ENCODE peak calls at places on chromosomes 11 and 22, in seven cellular contexts. T is fibroblast of mammary gland, Y is fibroblast of pulmonary artery, R is HCT116, V is amniotic stem cell, F is psoas muscle, G is SW480. Q is an unnamed sample.

GRCh38 chr11:60931897-60932296 is 7.6 kb downstream of the TMEM132A start:
- DNase-seq in T (no peak), Y (no peak), R (no peak), V (no peak), F (peak; percentile 16), G (no peak), Q (no peak)

GRCh38 chr11:107593941-107594340 is 3.0 kb downstream of the ELMOD1 start:
- DNase-seq in T (no peak), Y (no peak), R (no peak), V (no peak), F (no peak), G (no peak), Q (no peak)

GRCh38 chr11:115869131-115869530 is 364.9 kb upstream of the CADM1 start:
- DNase-seq in T (no peak), Y (no peak), R (no peak), V (no peak), F (no peak), G (no peak), Q (no peak)

GRCh38 chr11:35394941-35395340 is 24.4 kb downstream of the SLC1A2 start:
- DNase-seq in T (no peak), Y (no peak), R (no peak), V (no peak), F (no peak), G (no peak), Q (no peak)

GRCh38 chr11:130465259-130465658 is 16.8 kb downstream of the ADAMTS15 start:
- DNase-seq in T (peak; percentile 62), Y (peak; percentile 66), R (no peak), V (no peak), F (no peak), G (no peak), Q (no peak)

GRCh38 chr22:28801845-28802594 is 1.7 kb upstream of the XBP1 start:
- DNase-seq in T (peak; percentile 42), Y (no peak), R (no peak), V (no peak), F (no peak), G (peak; percentile 34), Q (no peak)

GRCh38 chr11:119375629-119376196 is 5.8 kb downstream of the USP2 start:
- DNase-seq in T (peak; percentile 96), Y (peak; percentile 71), R (no peak), V (no peak), F (peak; percentile 85), G (no peak), Q (peak; percentile 94)

GRCh38 chr22:40603088-40603605 is 33.4 kb downstream of the MRTFA start:
- DNase-seq in T (peak; percentile 72), Y (peak; percentile 63), R (no peak), V (peak; percentile 51), F (no peak), G (peak; percentile 38), Q (no peak)

GRCh38 chr11:17923213-17923612 is 89.6 kb downstream of the SERGEF start:
- DNase-seq in T (peak; percentile 48), Y (peak; percentile 33), R (no peak), V (no peak), F (peak; percentile 17), G (no peak), Q (peak; percentile 80)

GRCh38 chr11:61418136-61418535 is 11.6 kb downstream of the CPSF7 start:
- DNase-seq in T (peak; percentile 15), Y (no peak), R (no peak), V (no peak), F (no peak), G (no peak), Q (no peak)

GRCh38 chr11:120146413-120147093 is 8.6 kb upstream of the TRIM29 start:
- DNase-seq in T (no peak), Y (no peak), R (no peak), V (no peak), F (no peak), G (no peak), Q (no peak)

GRCh38 chr11:114783805-114784204 is 105.5 kb downstream of the NXPE2 start:
- DNase-seq in T (no peak), Y (no peak), R (no peak), V (no peak), F (no peak), G (no peak), Q (no peak)

GRCh38 chr11:128336203-128336602 is 251.2 kb downstream of the ETS1 start:
- DNase-seq in T (peak; percentile 85), Y (peak; percentile 84), R (no peak), V (no peak), F (peak; percentile 63), G (peak; percentile 64), Q (peak; percentile 80)

GRCh38 chr11:11568651-11569229 is 53.1 kb downstream of the GALNT18 start:
- DNase-seq in T (peak; percentile 37), Y (no peak), R (no peak), V (no peak), F (no peak), G (no peak), Q (no peak)